ENCODE peak calls at places on chromosomes 7 and 10, in five cellular contexts. One of them, this sample, is unnamed.

GRCh38 chr10:86411281-86411841 is 44.8 kb upstream of the GRID1 start:
- DNase-seq in hepatocyte: peak; percentile 60
- DNase-seq in epithelial cell of esophagus: no peak
- DNase-seq in B cell: no peak
- DNase-seq in ACHN: no peak
- DNase-seq in this sample: no peak

GRCh38 chr7:152521420-152522337 is 85.9 kb upstream of the KMT2C start:
- DNase-seq in hepatocyte: no peak
- DNase-seq in epithelial cell of esophagus: no peak
- DNase-seq in B cell: no peak
- DNase-seq in ACHN: no peak
- DNase-seq in this sample: no peak

GRCh38 chr7:131608112-131608498 is 51.7 kb upstream of the PODXL start:
- DNase-seq in hepatocyte: no peak
- DNase-seq in epithelial cell of esophagus: no peak
- DNase-seq in B cell: no peak
- DNase-seq in ACHN: no peak
- DNase-seq in this sample: no peak

GRCh38 chr7:19060870-19061269 is 56.6 kb downstream of the TWIST1 start:
- DNase-seq in hepatocyte: no peak
- DNase-seq in epithelial cell of esophagus: peak; percentile 55
- DNase-seq in B cell: no peak
- DNase-seq in ACHN: no peak
- DNase-seq in this sample: no peak

GRCh38 chr7:3042861-3043489 is 692 bp downstream of the CARD11 start:
- DNase-seq in hepatocyte: peak; percentile 55
- DNase-seq in epithelial cell of esophagus: peak; percentile 40
- DNase-seq in B cell: peak; percentile 75
- DNase-seq in ACHN: peak; percentile 58
- DNase-seq in this sample: no peak

GRCh38 chr7:44292876-44293560 is 32.4 kb downstream of the CAMK2B start:
- DNase-seq in hepatocyte: peak; percentile 2
- DNase-seq in epithelial cell of esophagus: no peak
- DNase-seq in B cell: no peak
- DNase-seq in ACHN: no peak
- DNase-seq in this sample: no peak

GRCh38 chr7:129612112-129613015 is 844 bp downstream of the NRF1 start:
- DNase-seq in hepatocyte: peak; percentile 61
- DNase-seq in epithelial cell of esophagus: peak; percentile 50
- DNase-seq in B cell: peak; percentile 51
- DNase-seq in ACHN: peak; percentile 54
- DNase-seq in this sample: peak; percentile 39

GRCh38 chr10:132136689-132137088 is 50.1 kb upstream of the DPYSL4 start:
- DNase-seq in hepatocyte: no peak
- DNase-seq in epithelial cell of esophagus: no peak
- DNase-seq in B cell: no peak
- DNase-seq in ACHN: no peak
- DNase-seq in this sample: no peak

GRCh38 chr10:101087965-101088364 is 26.2 kb downstream of the KAZALD1 start:
- DNase-seq in hepatocyte: no peak
- DNase-seq in epithelial cell of esophagus: no peak
- DNase-seq in B cell: no peak
- DNase-seq in ACHN: no peak
- DNase-seq in this sample: no peak

GRCh38 chr10:68095176-68095575 is 14.1 kb upstream of the MYPN start:
- DNase-seq in hepatocyte: no peak
- DNase-seq in epithelial cell of esophagus: peak; percentile 56
- DNase-seq in B cell: no peak
- DNase-seq in ACHN: peak; percentile 42
- DNase-seq in this sample: no peak

GRCh38 chr10:29643785-29644501 is 9.2 kb upstream of the SVIL start:
- DNase-seq in hepatocyte: no peak
- DNase-seq in epithelial cell of esophagus: no peak
- DNase-seq in B cell: no peak
- DNase-seq in ACHN: no peak
- DNase-seq in this sample: no peak

GRCh38 chr10:93821051-93821772 is 63.5 kb downstream of the LGI1 start:
- DNase-seq in hepatocyte: peak; percentile 36
- DNase-seq in epithelial cell of esophagus: peak; percentile 51
- DNase-seq in B cell: no peak
- DNase-seq in ACHN: peak; percentile 47
- DNase-seq in this sample: peak; percentile 15

GRCh38 chr10:4217187-4217586 is 432.2 kb upstream of the KLF6 start:
- DNase-seq in hepatocyte: no peak
- DNase-seq in epithelial cell of esophagus: no peak
- DNase-seq in B cell: no peak
- DNase-seq in ACHN: no peak
- DNase-seq in this sample: no peak

GRCh38 chr7:45677311-45677900 is 103.2 kb downstream of the ADCY1 start:
- DNase-seq in hepatocyte: no peak
- DNase-seq in epithelial cell of esophagus: peak; percentile 12
- DNase-seq in B cell: no peak
- DNase-seq in ACHN: no peak
- DNase-seq in this sample: no peak

GRCh38 chr7:78396190-78396589 is 597.6 kb downstream of the PHTF2 start:
- DNase-seq in hepatocyte: no peak
- DNase-seq in epithelial cell of esophagus: no peak
- DNase-seq in B cell: no peak
- DNase-seq in ACHN: no peak
- DNase-seq in this sample: no peak

GRCh38 chr10:43204394-43204942 is 62.4 kb downstream of the RASGEF1A start:
- DNase-seq in hepatocyte: no peak
- DNase-seq in epithelial cell of esophagus: no peak
- DNase-seq in B cell: no peak
- DNase-seq in ACHN: no peak
- DNase-seq in this sample: no peak

GRCh38 chr10:6907877-6908530 is 327.9 kb upstream of the PRKCQ start:
- DNase-seq in hepatocyte: no peak
- DNase-seq in epithelial cell of esophagus: no peak
- DNase-seq in B cell: no peak
- DNase-seq in ACHN: no peak
- DNase-seq in this sample: no peak

GRCh38 chr7:143512488-143513340 is 35.0 kb downstream of the TAS2R41 start:
- DNase-seq in hepatocyte: no peak
- DNase-seq in epithelial cell of esophagus: peak; percentile 79
- DNase-seq in B cell: no peak
- DNase-seq in ACHN: no peak
- DNase-seq in this sample: no peak

GRCh38 chr10:78931333-78932083 is 137.3 kb upstream of the ZMIZ1 start:
- DNase-seq in hepatocyte: peak; percentile 44
- DNase-seq in epithelial cell of esophagus: peak; percentile 26
- DNase-seq in B cell: no peak
- DNase-seq in ACHN: peak; percentile 66
- DNase-seq in this sample: no peak

GRCh38 chr10:124802313-124802675 is 675 bp downstream of the ABRAXAS2 start:
- DNase-seq in hepatocyte: no peak
- DNase-seq in epithelial cell of esophagus: no peak
- DNase-seq in B cell: peak; percentile 51
- DNase-seq in ACHN: no peak
- DNase-seq in this sample: no peak

GRCh38 chr7:13774976-13775375 is 214.5 kb downstream of the ETV1 start:
- DNase-seq in hepatocyte: no peak
- DNase-seq in epithelial cell of esophagus: no peak
- DNase-seq in B cell: no peak
- DNase-seq in ACHN: no peak
- DNase-seq in this sample: no peak

GRCh38 chr10:100518761-100519241 is 860 bp downstream of the SEC31B start:
- DNase-seq in hepatocyte: peak; percentile 79
- DNase-seq in epithelial cell of esophagus: peak; percentile 77
- DNase-seq in B cell: peak; percentile 57
- DNase-seq in ACHN: peak; percentile 65
- DNase-seq in this sample: peak; percentile 24

GRCh38 chr7:57653262-57653830 is 203.4 kb downstream of the ZNF716 start:
- DNase-seq in hepatocyte: no peak
- DNase-seq in epithelial cell of esophagus: no peak
- DNase-seq in B cell: no peak
- DNase-seq in ACHN: no peak
- DNase-seq in this sample: no peak

GRCh38 chr10:44733743-44734488 is 177.2 kb upstream of the TMEM72 start:
- DNase-seq in hepatocyte: no peak
- DNase-seq in epithelial cell of esophagus: no peak
- DNase-seq in B cell: no peak
- DNase-seq in ACHN: peak; percentile 21
- DNase-seq in this sample: no peak

GRCh38 chr7:26365077-26365896 is 73.6 kb downstream of the SNX10 start:
- DNase-seq in hepatocyte: peak; percentile 80
- DNase-seq in epithelial cell of esophagus: peak; percentile 78
- DNase-seq in B cell: peak; percentile 85
- DNase-seq in ACHN: peak; percentile 86
- DNase-seq in this sample: peak; percentile 90

GRCh38 chr10:86536294-86536861 is 14.8 kb upstream of the WAPL start:
- DNase-seq in hepatocyte: peak; percentile 19
- DNase-seq in epithelial cell of esophagus: no peak
- DNase-seq in B cell: peak; percentile 46
- DNase-seq in ACHN: no peak
- DNase-seq in this sample: no peak

GRCh38 chr10:84943541-84943940 is 615.2 kb downstream of the CCSER2 start:
- DNase-seq in hepatocyte: no peak
- DNase-seq in epithelial cell of esophagus: no peak
- DNase-seq in B cell: no peak
- DNase-seq in ACHN: no peak
- DNase-seq in this sample: no peak

GRCh38 chr7:50399635-50400034 is 50.5 kb downstream of the FIGNL1 start:
- DNase-seq in hepatocyte: no peak
- DNase-seq in epithelial cell of esophagus: no peak
- DNase-seq in B cell: no peak
- DNase-seq in ACHN: no peak
- DNase-seq in this sample: no peak

GRCh38 chr7:39027491-39027890 is 49.8 kb downstream of the POU6F2 start:
- DNase-seq in hepatocyte: no peak
- DNase-seq in epithelial cell of esophagus: no peak
- DNase-seq in B cell: no peak
- DNase-seq in ACHN: no peak
- DNase-seq in this sample: no peak

GRCh38 chr7:41451826-41452225 is 251.1 kb downstream of the INHBA start:
- DNase-seq in hepatocyte: no peak
- DNase-seq in epithelial cell of esophagus: peak; percentile 65
- DNase-seq in B cell: no peak
- DNase-seq in ACHN: no peak
- DNase-seq in this sample: no peak

GRCh38 chr10:98098247-98098646 is 36.2 kb upstream of the R3HCC1L start:
- DNase-seq in hepatocyte: no peak
- DNase-seq in epithelial cell of esophagus: no peak
- DNase-seq in B cell: no peak
- DNase-seq in ACHN: no peak
- DNase-seq in this sample: no peak

GRCh38 chr7:155674556-155674955 is 30.1 kb downstream of the RBM33 start:
- DNase-seq in hepatocyte: no peak
- DNase-seq in epithelial cell of esophagus: no peak
- DNase-seq in B cell: no peak
- DNase-seq in ACHN: no peak
- DNase-seq in this sample: no peak

GRCh38 chr10:89773081-89773480 is 71.7 kb downstream of the KIF20B start:
- DNase-seq in hepatocyte: no peak
- DNase-seq in epithelial cell of esophagus: peak; percentile 52
- DNase-seq in B cell: no peak
- DNase-seq in ACHN: no peak
- DNase-seq in this sample: no peak

GRCh38 chr10:91340613-91341362 is 69.4 kb upstream of the HECTD2 start:
- DNase-seq in hepatocyte: no peak
- DNase-seq in epithelial cell of esophagus: peak; percentile 98
- DNase-seq in B cell: no peak
- DNase-seq in ACHN: no peak
- DNase-seq in this sample: peak; percentile 52

GRCh38 chr10:16905304-16905703 is 88.1 kb upstream of the RSU1 start:
- DNase-seq in hepatocyte: no peak
- DNase-seq in epithelial cell of esophagus: no peak
- DNase-seq in B cell: no peak
- DNase-seq in ACHN: no peak
- DNase-seq in this sample: no peak

GRCh38 chr7:16062269-16062668 is 359.1 kb downstream of the CRPPA start:
- DNase-seq in hepatocyte: no peak
- DNase-seq in epithelial cell of esophagus: no peak
- DNase-seq in B cell: no peak
- DNase-seq in ACHN: no peak
- DNase-seq in this sample: no peak

GRCh38 chr7:158263964-158264748 is 323.5 kb downstream of the PTPRN2 start:
- DNase-seq in hepatocyte: peak; percentile 61
- DNase-seq in epithelial cell of esophagus: no peak
- DNase-seq in B cell: no peak
- DNase-seq in ACHN: no peak
- DNase-seq in this sample: no peak

GRCh38 chr7:156474241-156474743 is 166.3 kb upstream of the RNF32 start:
- DNase-seq in hepatocyte: peak; percentile 63
- DNase-seq in epithelial cell of esophagus: peak; percentile 13
- DNase-seq in B cell: no peak
- DNase-seq in ACHN: peak; percentile 96
- DNase-seq in this sample: no peak

GRCh38 chr7:25862254-25862992 is 289.6 kb upstream of the NFE2L3 start:
- DNase-seq in hepatocyte: peak; percentile 100
- DNase-seq in epithelial cell of esophagus: peak; percentile 100
- DNase-seq in B cell: peak; percentile 66
- DNase-seq in ACHN: peak; percentile 100
- DNase-seq in this sample: peak; percentile 100

This sample was measured in NCI-H1092 treated with DMSO at 0.1 percent for 48 hours.